ENCODE peak calls at places on chromosomes 6 and 20, in four cellular contexts. One of them, this sample, is unnamed.

GRCh38 chr6:14231546-14232280 is 114.1 kb downstream of the CD83 start:
- DNase-seq in mucosa of descending colon: no peak
- DNase-seq in cardiac muscle cell: no peak
- DNase-seq in BJ: no peak
- DNase-seq in this sample: no peak

GRCh38 chr6:64815718-64816117 is 891.3 kb downstream of the EYS start:
- DNase-seq in mucosa of descending colon: no peak
- DNase-seq in cardiac muscle cell: peak; percentile 74
- DNase-seq in BJ: no peak
- DNase-seq in this sample: no peak

GRCh38 chr6:7267521-7268091 is 45.4 kb downstream of the SSR1 start:
- DNase-seq in mucosa of descending colon: no peak
- DNase-seq in cardiac muscle cell: peak; percentile 88
- DNase-seq in BJ: peak; percentile 76
- DNase-seq in this sample: peak; percentile 40

GRCh38 chr20:21808863-21809664 is 103.6 kb downstream of the PAX1 start:
- DNase-seq in mucosa of descending colon: peak; percentile 49
- DNase-seq in cardiac muscle cell: no peak
- DNase-seq in BJ: no peak
- DNase-seq in this sample: peak; percentile 78

GRCh38 chr20:33947709-33948295 is 45.9 kb upstream of the RALY start:
- DNase-seq in mucosa of descending colon: no peak
- DNase-seq in cardiac muscle cell: peak; percentile 35
- DNase-seq in BJ: no peak
- DNase-seq in this sample: no peak

GRCh38 chr6:113632220-113632864 is 224.8 kb upstream of the MARCKS start:
- DNase-seq in mucosa of descending colon: no peak
- DNase-seq in cardiac muscle cell: peak; percentile 91
- DNase-seq in BJ: peak; percentile 49
- DNase-seq in this sample: no peak

GRCh38 chr6:5677219-5678000 is 329.3 kb downstream of the NRN1 start:
- DNase-seq in mucosa of descending colon: no peak
- DNase-seq in cardiac muscle cell: peak; percentile 14
- DNase-seq in BJ: no peak
- DNase-seq in this sample: no peak

GRCh38 chr6:20770776-20771175 is 236.5 kb downstream of the CDKAL1 start:
- DNase-seq in mucosa of descending colon: no peak
- DNase-seq in cardiac muscle cell: no peak
- DNase-seq in BJ: no peak
- DNase-seq in this sample: no peak

GRCh38 chr6:28896505-28897392 is 27.0 kb downstream of the TRIM27 start:
- DNase-seq in mucosa of descending colon: peak; percentile 71
- DNase-seq in cardiac muscle cell: peak; percentile 68
- DNase-seq in BJ: no peak
- DNase-seq in this sample: peak; percentile 74

GRCh38 chr6:156777866-156778614 is 862 bp downstream of the ARID1B start:
- DNase-seq in mucosa of descending colon: peak; percentile 75
- DNase-seq in cardiac muscle cell: peak; percentile 64
- DNase-seq in BJ: no peak
- DNase-seq in this sample: peak; percentile 76

GRCh38 chr20:18090044-18090443 is 32.3 kb upstream of the OVOL2 start:
- DNase-seq in mucosa of descending colon: no peak
- DNase-seq in cardiac muscle cell: no peak
- DNase-seq in BJ: no peak
- DNase-seq in this sample: peak; percentile 22

GRCh38 chr6:107977283-107977682 is 19.3 kb upstream of the SEC63 start:
- DNase-seq in mucosa of descending colon: no peak
- DNase-seq in cardiac muscle cell: peak; percentile 58
- DNase-seq in BJ: no peak
- DNase-seq in this sample: no peak

GRCh38 chr6:125075741-125076481 is 77.7 kb upstream of the TPD52L1 start:
- DNase-seq in mucosa of descending colon: no peak
- DNase-seq in cardiac muscle cell: no peak
- DNase-seq in BJ: no peak
- DNase-seq in this sample: no peak

GRCh38 chr6:161128680-161129196 is 137.2 kb downstream of the MAP3K4 start:
- DNase-seq in mucosa of descending colon: no peak
- DNase-seq in cardiac muscle cell: peak; percentile 11
- DNase-seq in BJ: no peak
- DNase-seq in this sample: no peak

DNA sequence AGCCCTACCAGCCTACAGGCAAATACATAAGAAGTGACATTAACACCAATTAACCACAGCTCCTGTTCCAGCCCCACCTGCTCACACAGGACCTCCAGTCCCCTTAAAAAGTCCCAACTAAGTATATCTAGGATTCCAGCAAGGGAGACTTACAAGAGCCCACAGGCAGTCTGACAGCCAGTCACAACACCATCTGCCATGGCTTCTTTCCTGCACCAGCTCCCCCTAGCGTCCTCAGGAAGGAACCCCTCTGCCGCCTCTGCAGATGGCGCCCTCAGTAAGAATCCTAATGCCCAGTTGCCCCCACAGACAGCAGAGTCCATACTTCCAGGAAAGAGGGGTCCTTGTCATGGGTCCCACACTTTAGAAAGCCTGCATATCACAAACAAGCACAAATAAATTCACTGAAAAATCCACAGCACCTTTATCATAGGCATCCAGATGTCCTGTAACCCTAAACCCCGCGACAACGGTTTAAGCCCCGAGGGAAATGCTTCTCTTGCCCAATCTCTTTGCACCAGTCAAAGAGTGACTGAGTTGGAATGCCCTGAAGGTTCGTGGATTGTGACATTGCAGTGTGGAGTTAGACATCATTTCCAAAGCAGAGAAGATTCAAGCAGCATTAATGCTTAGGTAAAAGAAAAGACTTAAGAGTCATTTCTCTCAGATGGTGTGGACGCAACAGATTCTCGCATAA is 121.9 kb downstream of the HIVEP2 start:
- DNase-seq in mucosa of descending colon: no peak
- DNase-seq in cardiac muscle cell: no peak
- DNase-seq in BJ: no peak
- DNase-seq in this sample: no peak
- TF ChIP-seq CTCF in mucosa of descending colon: no peak
- TF ChIP-seq CTCF in cardiac muscle cell: peak; percentile 27
- TF ChIP-seq CTCF in BJ: no peak
- TF ChIP-seq CTCF in this sample: peak; percentile 58

DNA sequence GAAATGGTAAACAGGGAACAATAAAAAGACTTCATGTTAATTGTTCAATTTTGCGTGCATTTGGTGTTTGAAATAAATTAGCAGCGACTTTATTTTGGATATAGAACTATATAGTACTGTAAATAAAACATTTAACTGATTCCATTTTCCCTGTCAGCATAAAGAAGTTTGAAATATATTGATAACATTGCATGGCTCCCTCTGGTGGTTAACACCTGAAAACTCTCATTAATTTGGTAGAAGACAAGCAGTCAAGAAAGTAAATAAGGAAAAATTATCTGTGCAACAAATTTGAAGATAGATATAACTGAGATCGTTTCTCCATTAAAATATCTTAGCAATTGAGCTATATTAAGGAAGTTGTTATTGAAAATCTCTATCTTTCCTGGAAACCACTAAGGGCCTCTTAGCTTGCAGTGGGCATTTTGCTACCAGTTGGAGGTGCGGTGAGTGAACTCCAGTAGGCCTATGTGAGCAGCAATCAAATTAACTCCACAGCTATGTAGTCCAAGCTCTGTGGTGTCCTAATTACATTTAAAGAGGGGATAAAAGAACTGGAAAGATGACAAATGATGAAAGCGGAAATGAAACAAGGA is 435.7 kb upstream of the FKBP1C start:
- DNase-seq in mucosa of descending colon: no peak
- DNase-seq in cardiac muscle cell: no peak
- DNase-seq in BJ: no peak
- DNase-seq in this sample: no peak
- TF ChIP-seq CTCF in mucosa of descending colon: peak; percentile 20
- TF ChIP-seq CTCF in cardiac muscle cell: no peak
- TF ChIP-seq CTCF in BJ: no peak
- TF ChIP-seq CTCF in this sample: peak; percentile 83

DNA sequence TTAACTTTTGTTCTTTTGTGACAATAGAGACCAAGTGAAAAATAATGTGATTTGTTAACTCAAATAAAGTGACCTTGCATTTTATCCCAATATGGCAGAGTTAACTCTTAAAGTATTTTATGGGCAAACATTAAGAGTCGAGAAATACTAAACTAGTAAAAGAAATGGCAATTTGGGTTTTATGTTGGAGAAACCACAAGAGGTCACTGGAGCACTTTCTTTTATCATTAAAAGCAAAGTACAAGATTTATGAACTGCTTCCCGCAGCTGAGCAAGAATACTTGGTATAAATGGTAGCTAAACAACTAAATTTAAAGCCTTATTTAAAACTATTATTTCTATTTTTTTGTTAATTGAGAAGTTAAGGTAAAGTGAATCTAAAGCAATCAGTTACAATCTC is 33.5 kb upstream of the MCM9 start:
- DNase-seq in mucosa of descending colon: no peak
- DNase-seq in cardiac muscle cell: peak; percentile 60
- DNase-seq in BJ: no peak
- DNase-seq in this sample: no peak
- TF ChIP-seq CTCF in mucosa of descending colon: no peak
- TF ChIP-seq CTCF in cardiac muscle cell: peak; percentile 35
- TF ChIP-seq CTCF in BJ: peak; percentile 13
- TF ChIP-seq CTCF in this sample: peak; percentile 68

DNA sequence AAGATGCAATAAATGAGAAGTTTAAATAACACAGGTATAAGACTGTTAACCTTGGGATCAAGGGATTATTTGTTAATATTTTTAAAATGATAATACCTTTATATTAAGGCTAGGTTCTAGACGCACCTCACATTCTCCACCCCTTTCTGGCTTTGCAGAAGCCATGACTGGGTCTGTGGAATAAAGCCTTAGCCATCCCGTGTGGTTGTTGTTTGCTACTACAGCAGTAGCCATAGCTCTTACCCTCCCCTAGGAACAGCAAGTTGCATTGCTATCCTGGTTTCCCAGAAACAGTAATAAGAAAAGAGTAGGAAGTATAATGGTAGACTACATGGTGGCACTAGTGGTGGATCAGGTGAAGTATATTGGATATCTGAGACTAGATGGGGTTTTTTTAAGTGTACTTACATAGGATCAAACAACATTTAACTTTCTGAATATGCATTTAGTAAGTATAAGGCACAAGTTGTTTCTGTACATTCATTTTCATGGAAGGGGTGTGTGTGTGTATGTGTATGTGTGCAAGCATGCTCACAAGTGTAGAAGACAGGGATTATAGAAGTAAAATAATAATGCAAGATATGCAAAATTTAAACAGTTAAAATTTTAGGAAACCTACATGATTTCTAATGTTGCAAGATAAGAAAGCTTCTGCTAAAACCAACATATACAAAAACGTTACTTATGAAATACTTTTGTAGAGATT is 384.2 kb downstream of the PRKN start:
- DNase-seq in mucosa of descending colon: no peak
- DNase-seq in cardiac muscle cell: peak; percentile 8
- DNase-seq in BJ: no peak
- DNase-seq in this sample: no peak
- TF ChIP-seq CTCF in mucosa of descending colon: no peak
- TF ChIP-seq CTCF in cardiac muscle cell: no peak
- TF ChIP-seq CTCF in BJ: no peak
- TF ChIP-seq CTCF in this sample: peak; percentile 57

GRCh38 chr6:150685860-150686259 is 86.2 kb downstream of the PLEKHG1 start:
- DNase-seq in mucosa of descending colon: peak; percentile 61
- DNase-seq in cardiac muscle cell: peak; percentile 12
- DNase-seq in BJ: no peak
- DNase-seq in this sample: no peak
- TF ChIP-seq CTCF in mucosa of descending colon: peak; percentile 39
- TF ChIP-seq CTCF in cardiac muscle cell: peak; percentile 45
- TF ChIP-seq CTCF in BJ: peak; percentile 55
- TF ChIP-seq CTCF in this sample: peak; percentile 73

DNA sequence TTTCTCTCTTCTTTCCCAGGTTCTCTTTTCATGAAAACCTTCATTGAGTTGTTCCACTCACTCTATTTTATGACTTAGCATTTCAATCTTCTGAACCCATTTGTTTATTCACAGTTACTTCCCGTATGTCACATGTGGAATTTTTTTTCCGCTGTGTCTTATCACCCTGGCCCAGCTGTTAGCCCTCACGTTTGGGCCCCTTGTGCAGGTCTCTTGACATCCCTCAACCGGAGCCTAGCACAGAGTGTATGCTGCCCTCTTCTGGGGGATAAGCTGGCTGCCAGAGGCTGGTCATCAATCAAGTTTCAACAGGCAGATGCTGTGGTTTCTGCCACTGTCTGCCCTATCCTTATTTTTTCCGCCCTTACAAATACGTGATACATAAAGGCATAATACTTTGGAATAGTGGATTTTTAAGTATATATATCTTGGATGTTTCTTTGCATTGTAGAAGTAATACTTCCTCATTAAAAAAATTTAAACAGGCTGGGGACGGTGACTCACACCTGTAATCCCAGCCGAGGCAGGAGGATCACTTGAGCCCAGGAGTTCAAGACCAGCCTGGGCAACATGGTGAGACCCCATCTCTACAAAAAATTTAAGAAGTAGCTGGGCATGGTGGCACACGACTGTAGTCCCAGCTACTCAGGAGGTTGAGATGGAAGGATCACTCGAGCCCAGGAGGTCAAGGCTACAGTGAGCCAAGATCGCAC is 38.8 kb upstream of the RNF8 start:
- DNase-seq in mucosa of descending colon: peak; percentile 31
- DNase-seq in cardiac muscle cell: peak; percentile 91
- DNase-seq in BJ: no peak
- DNase-seq in this sample: no peak
- TF ChIP-seq CTCF in mucosa of descending colon: no peak
- TF ChIP-seq CTCF in cardiac muscle cell: peak; percentile 78
- TF ChIP-seq CTCF in BJ: peak; percentile 52
- TF ChIP-seq CTCF in this sample: peak; percentile 65

DNA sequence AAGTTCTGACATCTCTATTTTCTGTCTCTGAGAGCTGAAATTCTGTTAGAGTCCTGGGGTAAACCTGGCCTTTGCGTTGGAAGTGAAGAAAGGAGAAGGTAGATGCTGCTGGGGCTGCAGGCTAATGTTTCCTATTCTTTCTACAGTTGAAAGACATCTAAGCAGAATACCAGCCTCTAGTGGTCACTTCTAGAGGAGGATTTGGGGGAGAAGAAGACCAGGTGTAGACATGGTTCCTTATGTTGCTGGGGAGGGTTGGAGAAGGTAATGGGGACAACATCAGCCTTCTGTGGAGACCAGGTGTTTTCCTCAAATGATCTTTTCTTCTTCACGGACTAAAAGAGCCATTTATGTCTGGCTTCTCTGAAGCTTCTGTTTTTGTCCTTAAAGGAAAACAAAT is 62.6 kb downstream of the BTBD3 start:
- DNase-seq in mucosa of descending colon: no peak
- DNase-seq in cardiac muscle cell: no peak
- DNase-seq in BJ: no peak
- DNase-seq in this sample: no peak
- TF ChIP-seq CTCF in mucosa of descending colon: no peak
- TF ChIP-seq CTCF in cardiac muscle cell: no peak
- TF ChIP-seq CTCF in BJ: no peak
- TF ChIP-seq CTCF in this sample: no peak

GRCh38 chr6:46688117-46688965 is 656 bp downstream of the TDRD6 start:
- DNase-seq in mucosa of descending colon: no peak
- DNase-seq in cardiac muscle cell: no peak
- DNase-seq in BJ: no peak
- DNase-seq in this sample: no peak

GRCh38 chr6:46691052-46691451 is 3.4 kb downstream of the TDRD6 start:
- DNase-seq in mucosa of descending colon: no peak
- DNase-seq in cardiac muscle cell: no peak
- DNase-seq in BJ: no peak
- DNase-seq in this sample: no peak

GRCh38 chr6:46689657-46690056 is 2.0 kb downstream of the TDRD6 start:
- DNase-seq in mucosa of descending colon: no peak
- DNase-seq in cardiac muscle cell: no peak
- DNase-seq in BJ: no peak
- DNase-seq in this sample: no peak

GRCh38 chr6:46688966-46689335 is 1.3 kb downstream of the TDRD6 start:
- DNase-seq in mucosa of descending colon: no peak
- DNase-seq in cardiac muscle cell: no peak
- DNase-seq in BJ: no peak
- DNase-seq in this sample: no peak

GRCh38 chr6:46690126-46690525 is 2.4 kb downstream of the TDRD6 start:
- DNase-seq in mucosa of descending colon: no peak
- DNase-seq in cardiac muscle cell: no peak
- DNase-seq in BJ: no peak
- DNase-seq in this sample: no peak
- TF ChIP-seq CTCF in mucosa of descending colon: no peak
- TF ChIP-seq CTCF in cardiac muscle cell: no peak
- TF ChIP-seq CTCF in BJ: no peak
- TF ChIP-seq CTCF in this sample: no peak

This sample was measured in type B pancreatic cell.